ENCODE peak calls at places on chromosomes 12 and 14, in seven cellular contexts. U, F, G, J, V, C and L are unnamed samples.

GRCh38 chr12:101902641-101903040 is 25.3 kb downstream of the DRAM1 start:
- DNase-seq in U (no peak), C (no peak), J (no peak), F (no peak), G (no peak), V (no peak), L (no peak)

GRCh38 chr14:88245321-88245720 is 77.7 kb downstream of the KCNK10 start:
- DNase-seq in C (no peak), G (no peak), F (no peak), U (no peak), J (no peak), V (peak; percentile 95), L (no peak)

GRCh38 chr14:103122578-103123127 is 608 bp upstream of the TNFAIP2 start:
- DNase-seq in C (no peak), J (no peak), U (no peak), G (no peak), V (peak; percentile 70), F (no peak), L (no peak)

GRCh38 chr12:50862316-50862715 is 19.6 kb downstream of the TMPRSS12 start:
- DNase-seq in U (peak; percentile 61), G (peak; percentile 76), V (no peak), C (peak; percentile 45), J (no peak), F (peak; percentile 78), L (no peak)

GRCh38 chr14:105203057-105203494 is 22.0 kb upstream of the NUDT14 start:
- DNase-seq in V (peak; percentile 65), C (peak; percentile 92), G (peak; percentile 73), F (peak; percentile 55), J (peak; percentile 28), U (peak; percentile 63), L (peak; percentile 79)

GRCh38 chr12:29103539-29103974 is 45.5 kb upstream of the FAR2 start:
- DNase-seq in F (no peak), J (peak; percentile 96), C (no peak), U (no peak), G (no peak), V (no peak), L (no peak)

GRCh38 chr14:20522332-20522731 is 17.0 kb downstream of the RNASE10 start:
- DNase-seq in V (no peak), C (no peak), J (no peak), F (no peak), G (no peak), U (no peak), L (no peak)

GRCh38 chr12:12585115-12585862 is 22.6 kb upstream of the DUSP16 start:
- DNase-seq in F (no peak), J (no peak), U (peak; percentile 47), C (no peak), G (no peak), V (no peak), L (no peak)

GRCh38 chr14:105398726-105399440 is 545 bp downstream of the TEX22 start:
- DNase-seq in F (no peak), U (peak; percentile 39), J (no peak), C (no peak), V (peak; percentile 87), G (peak; percentile 39), L (no peak)

GRCh38 chr14:103624860-103625259 is 4.2 kb upstream of the KLC1 start:
- DNase-seq in J (no peak), V (peak; percentile 23), U (peak; percentile 51), F (peak; percentile 53), C (peak; percentile 79), G (peak; percentile 97), L (peak; percentile 51)

GRCh38 chr12:80195143-80195726 is 95.9 kb downstream of the OTOGL start:
- DNase-seq in C (peak; percentile 41), V (peak; percentile 87), J (peak; percentile 67), F (peak; percentile 83), G (peak; percentile 74), U (peak; percentile 80), L (no peak)

GRCh38 chr14:22537436-22538310 is 51.4 kb downstream of the DAD1 start:
- DNase-seq in U (no peak), F (no peak), V (no peak), C (no peak), G (no peak), J (no peak), L (no peak)

GRCh38 chr12:113373966-113374365 is 15.6 kb downstream of the PLBD2 start:
- DNase-seq in U (no peak), G (no peak), V (no peak), J (no peak), C (no peak), F (no peak), L (no peak)